ENCODE peak calls at places on chromosomes 5 and 9, in six cellular contexts. P, G, N, Y, M and F are unnamed samples.

GRCh38 chr5:137442660-137443059 is 56.5 kb downstream of the SPOCK1 start:
- DNase-seq in N (no peak), Y (no peak), P (no peak), M (no peak), G (no peak), F (no peak)

GRCh38 chr5:25418319-25418859 is 773.6 kb upstream of the CDH10 start:
- DNase-seq in P (no peak), Y (no peak), N (no peak), M (no peak), G (no peak), F (no peak)

GRCh38 chr5:96219580-96220281 is 213.3 kb downstream of the PCSK1 start:
- DNase-seq in P (no peak), Y (no peak), M (no peak), G (peak; percentile 81), N (no peak), F (no peak)

GRCh38 chr5:1824109-1824821 is 23.1 kb downstream of the NDUFS6 start:
- DNase-seq in P (no peak), N (no peak), Y (no peak), G (no peak), M (no peak), F (no peak)

GRCh38 chr5:5351288-5352089 is 71.0 kb upstream of the ICE1 start:
- DNase-seq in N (peak; percentile 70), G (peak; percentile 85), Y (peak; percentile 76), P (no peak), M (no peak), F (no peak)

GRCh38 chr5:172235132-172235780 is 41.3 kb downstream of the EFCAB9 start:
- DNase-seq in N (no peak), M (no peak), G (peak; percentile 8), Y (peak; percentile 73), P (no peak), F (no peak)

GRCh38 chr5:180807654-180808414 is 5.2 kb upstream of the MGAT1 start:
- DNase-seq in G (no peak), Y (no peak), N (no peak), P (no peak), M (no peak), F (no peak)

GRCh38 chr9:16074962-16075361 is 522.1 kb downstream of the CCDC171 start:
- DNase-seq in N (no peak), P (no peak), Y (no peak), M (no peak), G (no peak), F (no peak)

GRCh38 chr5:168712280-168712924 is 133.2 kb upstream of the PANK3 start:
- DNase-seq in G (peak; percentile 93), Y (no peak), N (no peak), P (no peak), M (no peak), F (no peak)

GRCh38 chr5:80147119-80147815 is 108.6 kb downstream of the SERINC5 start:
- DNase-seq in Y (no peak), P (no peak), M (no peak), G (no peak), N (no peak), F (no peak)

GRCh38 chr5:173881811-173882575 is 6.2 kb upstream of the CPEB4 start:
- DNase-seq in G (no peak), P (no peak), N (no peak), Y (no peak), M (no peak), F (no peak)

GRCh38 chr5:159669559-159669958 is 246.7 kb upstream of the ADRA1B start:
- DNase-seq in M (no peak), G (no peak), Y (no peak), N (no peak), P (no peak), F (no peak)

GRCh38 chr5:133467325-133467700 is 145.0 kb downstream of the FSTL4 start:
- DNase-seq in Y (no peak), P (no peak), G (no peak), N (no peak), M (no peak), F (no peak)

GRCh38 chr5:122471031-122471751 is 159.2 kb downstream of the SNCAIP start:
- DNase-seq in N (peak; percentile 30), Y (no peak), P (no peak), M (no peak), G (no peak), F (no peak)

GRCh38 chr5:1324301-1324700 is 20.6 kb downstream of the CLPTM1L start:
- DNase-seq in N (no peak), G (no peak), M (no peak), Y (no peak), P (no peak), F (peak; percentile 6)

GRCh38 chr5:139262414-139263139 is 31.0 kb upstream of the MATR3 start:
- DNase-seq in Y (peak; percentile 70), N (peak; percentile 92), M (peak; percentile 74), P (no peak), G (peak; percentile 92), F (peak; percentile 70)

GRCh38 chr9:117825609-117826347 is 121.6 kb downstream of the TLR4 start:
- DNase-seq in N (no peak), Y (no peak), M (no peak), P (no peak), G (no peak), F (no peak)

GRCh38 chr5:180669661-180670060 is 20.3 kb upstream of the FLT4 start:
- DNase-seq in M (no peak), G (no peak), P (no peak), N (no peak), Y (no peak), F (no peak)

GRCh38 chr5:98750693-98751092 is 22.8 kb upstream of the RGMB start:
- DNase-seq in P (no peak), Y (peak; percentile 31), M (no peak), G (no peak), N (no peak), F (no peak)

GRCh38 chr9:116152941-116153764 is 438 bp upstream of the PAPPA start:
- DNase-seq in M (no peak), P (no peak), Y (no peak), N (peak; percentile 81), G (peak; percentile 57), F (no peak)

GRCh38 chr5:179820127-179820482 is 600 bp upstream of the SQSTM1 start:
- DNase-seq in P (no peak), N (no peak), M (no peak), G (no peak), Y (no peak), F (no peak)

GRCh38 chr5:172383231-172383802 is 71.0 kb downstream of the SH3PXD2B start:
- DNase-seq in Y (peak; percentile 92), N (no peak), G (peak; percentile 76), M (no peak), P (no peak), F (no peak)

GRCh38 chr5:82335807-82336206 is 57.7 kb upstream of the RPS23 start:
- DNase-seq in Y (no peak), N (no peak), P (no peak), M (no peak), G (no peak), F (no peak)

DNA sequence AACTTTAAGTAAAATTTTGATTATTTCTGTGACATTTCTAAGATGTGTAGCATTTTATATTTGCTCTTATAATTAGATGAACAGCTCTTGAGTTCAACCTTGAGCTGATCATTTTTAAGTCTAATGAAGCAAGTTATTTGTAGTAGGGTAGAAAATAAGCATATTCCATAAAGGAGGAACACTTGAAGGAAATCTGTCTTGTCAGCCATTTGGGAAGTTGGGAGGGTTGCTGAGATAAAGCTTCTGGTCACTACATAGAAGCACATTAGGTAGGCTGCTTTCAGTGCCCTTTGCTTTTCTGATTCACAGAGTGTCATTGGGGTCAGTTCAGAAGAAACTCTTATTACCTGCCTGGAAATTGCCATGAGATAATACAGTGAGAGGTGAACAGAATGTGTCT is 44.1 kb downstream of the SEC24A start:
- DNase-seq in N (no peak), Y (no peak), M (no peak), G (no peak), P (no peak), F (no peak)
- TF ChIP-seq CTCF in N (no peak), Y (no peak), M (no peak), G (no peak), P (no peak), F (no peak)

GRCh38 chr9:35258665-35259474 is 97.1 kb downstream of the UNC13B start:
- DNase-seq in Y (peak; percentile 71), M (peak; percentile 36), P (no peak), N (peak; percentile 71), G (peak; percentile 82), F (no peak)
- TF ChIP-seq CTCF in Y (peak; percentile 77), M (peak; percentile 74), P (peak; percentile 74), N (peak; percentile 71), G (peak; percentile 87), F (peak; percentile 63)

DNA sequence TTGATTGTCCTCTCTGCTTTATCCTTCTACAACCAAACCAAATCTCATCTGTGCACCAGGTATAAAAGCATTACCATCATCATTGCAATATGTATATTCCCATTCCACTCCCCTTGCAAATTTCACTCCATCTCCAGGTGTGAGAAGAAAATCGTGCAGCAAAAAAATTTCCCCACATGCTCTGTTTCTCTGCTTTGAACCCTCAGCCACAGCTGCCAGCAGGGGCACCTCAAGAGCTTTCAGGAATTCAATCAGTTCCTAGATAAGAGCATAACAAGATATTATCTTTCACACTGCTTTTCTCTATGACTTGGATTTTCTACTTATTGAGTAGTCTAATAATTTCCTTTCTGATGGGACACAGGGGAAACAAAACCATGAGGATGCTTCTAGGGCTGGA is 204.4 kb downstream of the SEC61B start:
- DNase-seq in N (no peak), M (no peak), P (no peak), G (no peak), Y (no peak), F (no peak)
- TF ChIP-seq CTCF in N (no peak), M (no peak), P (no peak), G (no peak), Y (no peak), F (no peak)

GRCh38 chr5:154189256-154189818 is 1.2 kb upstream of the GALNT10 start:
- DNase-seq in Y (no peak), M (no peak), P (no peak), N (peak; percentile 45), G (peak; percentile 24), F (no peak)

GRCh38 chr5:154191467-154192261 is 1.1 kb downstream of the GALNT10 start:
- DNase-seq in P (no peak), N (no peak), M (no peak), Y (no peak), G (peak; percentile 34), F (no peak)

GRCh38 chr5:154190652-154191304 is at the start of gene GALNT10:
- DNase-seq in N (peak; percentile 91), Y (peak; percentile 23), G (peak; percentile 53), P (no peak), M (no peak), F (peak; percentile 63)

GRCh38 chr5:154193176-154193575 is 2.6 kb downstream of the GALNT10 start:
- DNase-seq in G (no peak), N (no peak), M (no peak), P (no peak), Y (no peak), F (no peak)

GRCh38 chr5:154189819-154190651 is 498 bp upstream of the GALNT10 start:
- DNase-seq in N (peak; percentile 92), G (peak; percentile 75), P (peak; percentile 58), Y (peak; percentile 61), M (peak; percentile 64), F (peak; percentile 84)
- TF ChIP-seq CTCF in N (peak; percentile 37), G (peak; percentile 58), P (peak; percentile 32), Y (no peak), M (no peak), F (peak; percentile 29)